ENCODE peak calls at places on chromosome X, in nine cellular contexts. U is ovary, N is OCI-LY7, P is fibroblast of mammary gland, Q is AG09319, Y is A549, S is tibial nerve, J is bronchial epithelial cell, D is keratinocyte. V is an unnamed sample.

GRCh38 chrX:21996872-21997271 is 35.3 kb upstream of the PHEX start:
- DNase-seq in U (no peak), N (no peak), P (peak), Q (no peak), Y (no peak), S (no peak), J (peak), D (no peak), V (peak)

GRCh38 chrX:24301060-24301459 is 12.8 kb downstream of the SUPT20HL2 start:
- DNase-seq in U (no peak), N (no peak), P (peak), Q (no peak), Y (no peak), S (no peak), J (peak), D (no peak), V (no peak)

GRCh38 chrX:41982966-41983365 is 59.6 kb upstream of the CASK start:
- DNase-seq in U (no peak), N (peak), P (no peak), Q (no peak), Y (no peak), S (no peak), J (no peak), D (no peak), V (no peak)

GRCh38 chrX:26922278-26922677 is 540.9 kb downstream of the PPP4R3C start:
- DNase-seq in U (no peak), N (no peak), P (peak), Q (no peak), Y (no peak), S (no peak), J (peak), D (no peak), V (peak)

GRCh38 chrX:1486177-1486576 is 33.5 kb upstream of the ASMTL start:
- DNase-seq in U (no peak), N (no peak), P (no peak), Q (no peak), Y (no peak), S (no peak), J (no peak), D (no peak), V (no peak)

GRCh38 chrX:23668335-23668734 is 1.0 kb downstream of the PRDX4 start:
- DNase-seq in U (no peak), N (no peak), P (no peak), Q (no peak), Y (no peak), S (no peak), J (no peak), D (no peak), V (peak)

GRCh38 chrX:8738588-8739189 is 6.8 kb upstream of the ANOS1 start:
- DNase-seq in U (peak), N (peak), P (peak), Q (no peak), Y (no peak), S (peak), J (no peak), D (no peak), V (peak)

GRCh38 chrX:43065978-43066377 is 288.0 kb upstream of the PPP1R2C start:
- DNase-seq in U (no peak), N (no peak), P (no peak), Q (no peak), Y (no peak), S (no peak), J (no peak), D (no peak), V (no peak)

GRCh38 chrX:13074297-13075262 is 30.2 kb upstream of the FAM9C start:
- DNase-seq in U (no peak), N (peak), P (no peak), Q (no peak), Y (no peak), S (no peak), J (no peak), D (no peak), V (no peak)

GRCh38 chrX:64204252-64204651 is 1.3 kb downstream of the AMER1 start:
- DNase-seq in U (peak), N (no peak), P (peak), Q (no peak), Y (no peak), S (peak), J (no peak), D (no peak), V (no peak)

GRCh38 chrX:2486476-2487133 is 14.2 kb downstream of the DHRSX start:
- DNase-seq in U (no peak), N (no peak), P (no peak), Q (no peak), Y (no peak), S (no peak), J (no peak), D (no peak), V (no peak)

GRCh38 chrX:108309144-108309543 is 129.1 kb downstream of the COL4A6 start:
- DNase-seq in U (no peak), N (no peak), P (no peak), Q (no peak), Y (peak), S (no peak), J (peak), D (no peak), V (no peak)

GRCh38 chrX:17550011-17550410 is 175.0 kb downstream of the NHS start:
- DNase-seq in U (no peak), N (no peak), P (no peak), Q (no peak), Y (no peak), S (no peak), J (peak), D (no peak), V (no peak)

GRCh38 chrX:46770817-46771163 is 11.9 kb upstream of the SLC9A7 start:
- DNase-seq in U (no peak), N (no peak), P (peak), Q (peak), Y (no peak), S (no peak), J (peak), D (no peak), V (peak)

GRCh38 chrX:20974326-20974725 is 399.9 kb upstream of the CNKSR2 start:
- DNase-seq in U (no peak), N (no peak), P (peak), Q (no peak), Y (no peak), S (no peak), J (peak), D (no peak), V (peak)

GRCh38 chrX:41634284-41634683 is 54.5 kb upstream of the GPR34 start:
- DNase-seq in U (no peak), N (no peak), P (peak), Q (no peak), Y (no peak), S (no peak), J (no peak), D (no peak), V (peak)

GRCh38 chrX:129523076-129524055 is at the start of gene SMARCA1:
- DNase-seq in U (peak), N (no peak), P (peak), Q (peak), Y (peak), S (peak), J (no peak), D (no peak), V (no peak)

GRCh38 chrX:103919336-103919682 is 43.1 kb upstream of the TMSB15B start:
- DNase-seq in U (no peak), N (peak), P (peak), Q (no peak), Y (peak), S (no peak), J (peak), D (no peak), V (peak)

GRCh38 chrX:44945736-44946135 is 72.7 kb downstream of the KDM6A start:
- DNase-seq in U (no peak), N (peak), P (no peak), Q (no peak), Y (no peak), S (no peak), J (no peak), D (no peak), V (peak)
- TF ChIP-seq CTCF in U (no peak), N (peak), P (peak), Q (no peak), Y (no peak), S (no peak), J (no peak), D (peak), V (no peak)

GRCh38 chrX:136199365-136199764 is 51.8 kb downstream of the MAP7D3 start:
- DNase-seq in U (no peak), N (no peak), P (peak), Q (no peak), Y (no peak), S (no peak), J (peak), D (no peak), V (peak)

GRCh38 chrX:136201601-136202000 is 49.6 kb downstream of the MAP7D3 start:
- DNase-seq in U (no peak), N (no peak), P (no peak), Q (no peak), Y (no peak), S (no peak), J (no peak), D (no peak), V (no peak)

GRCh38 chrX:136202889-136203288 is 48.3 kb downstream of the MAP7D3 start:
- DNase-seq in U (no peak), N (no peak), P (peak), Q (peak), Y (no peak), S (no peak), J (no peak), D (no peak), V (peak)

GRCh38 chrX:136198678-136199243 is 51.4 kb downstream of the FHL1 start:
- DNase-seq in U (no peak), N (no peak), P (peak), Q (no peak), Y (no peak), S (no peak), J (no peak), D (no peak), V (no peak)

DNA sequence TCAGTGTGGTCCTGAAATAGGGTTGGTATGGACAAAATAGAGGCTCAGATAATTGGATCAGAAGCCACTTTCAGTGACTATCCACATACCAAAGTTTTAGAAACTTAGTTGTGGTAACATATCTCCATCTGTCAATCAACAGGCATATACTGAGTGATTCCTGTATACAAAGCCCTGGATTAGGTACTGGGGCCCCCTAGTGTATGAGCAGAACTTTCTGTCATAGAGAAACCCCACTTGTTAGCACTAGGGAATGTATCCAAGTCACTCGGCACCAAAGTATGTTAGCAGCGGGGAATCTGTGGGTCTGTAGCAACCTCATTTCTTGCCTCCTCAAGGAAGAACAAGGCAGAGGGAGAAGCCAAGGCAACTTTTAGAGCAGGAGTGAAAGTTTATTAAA is 50.7 kb downstream of the MAP7D3 start:
- DNase-seq in U (no peak), N (peak), P (peak), Q (no peak), Y (peak), S (no peak), J (no peak), D (no peak), V (peak)
- TF ChIP-seq CTCF in U (no peak), N (peak), P (peak), Q (peak), Y (peak), S (peak), J (peak), D (no peak), V (peak)

DNA sequence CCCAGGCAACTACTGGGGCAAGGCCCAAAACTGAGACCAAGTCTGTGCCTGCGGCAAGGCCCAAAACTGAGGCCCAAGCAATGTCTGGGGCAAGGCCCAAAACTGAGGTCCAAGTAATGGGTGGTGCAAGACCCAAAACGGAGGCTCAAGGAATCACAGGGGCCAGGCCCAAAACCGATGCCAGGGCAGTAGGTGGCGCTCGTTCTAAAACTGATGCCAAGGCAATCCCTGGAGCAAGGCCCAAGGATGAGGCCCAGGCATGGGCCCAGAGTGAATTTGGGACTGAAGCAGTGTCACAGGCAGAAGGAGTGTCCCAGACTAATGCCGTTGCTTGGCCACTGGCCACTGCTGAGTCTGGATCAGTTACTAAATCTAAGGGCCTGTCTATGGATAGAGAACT is 2.7 kb downstream of the GPRASP2 start:
- DNase-seq in U (no peak), N (no peak), P (peak), Q (no peak), Y (no peak), S (no peak), J (no peak), D (no peak), V (no peak)
- TF ChIP-seq CTCF in U (no peak), N (no peak), P (peak), Q (no peak), Y (no peak), S (no peak), J (no peak), D (peak), V (no peak)

GRCh38 chrX:40485973-40486372 is 94.8 kb upstream of the ATP6AP2 start:
- DNase-seq in U (no peak), N (no peak), P (no peak), Q (no peak), Y (no peak), S (no peak), J (no peak), D (no peak), V (no peak)
- TF ChIP-seq CTCF in U (no peak), N (no peak), P (no peak), Q (no peak), Y (no peak), S (no peak), J (no peak), D (no peak), V (no peak)

GRCh38 chrX:149511081-149511480 is 6.0 kb upstream of the IDS start:
- DNase-seq in U (no peak), N (no peak), P (peak), Q (no peak), Y (no peak), S (no peak), J (peak), D (no peak), V (no peak)

GRCh38 chrX:149513713-149514427 is 8.8 kb upstream of the IDS start:
- DNase-seq in U (no peak), N (no peak), P (peak), Q (no peak), Y (no peak), S (no peak), J (no peak), D (no peak), V (no peak)

GRCh38 chrX:149510386-149510785 is 5.3 kb upstream of the IDS start:
- DNase-seq in U (no peak), N (no peak), P (peak), Q (no peak), Y (no peak), S (no peak), J (peak), D (no peak), V (no peak)

GRCh38 chrX:149515954-149516602 is 11.0 kb upstream of the IDS start:
- DNase-seq in U (no peak), N (no peak), P (no peak), Q (no peak), Y (no peak), S (no peak), J (no peak), D (no peak), V (no peak)

DNA sequence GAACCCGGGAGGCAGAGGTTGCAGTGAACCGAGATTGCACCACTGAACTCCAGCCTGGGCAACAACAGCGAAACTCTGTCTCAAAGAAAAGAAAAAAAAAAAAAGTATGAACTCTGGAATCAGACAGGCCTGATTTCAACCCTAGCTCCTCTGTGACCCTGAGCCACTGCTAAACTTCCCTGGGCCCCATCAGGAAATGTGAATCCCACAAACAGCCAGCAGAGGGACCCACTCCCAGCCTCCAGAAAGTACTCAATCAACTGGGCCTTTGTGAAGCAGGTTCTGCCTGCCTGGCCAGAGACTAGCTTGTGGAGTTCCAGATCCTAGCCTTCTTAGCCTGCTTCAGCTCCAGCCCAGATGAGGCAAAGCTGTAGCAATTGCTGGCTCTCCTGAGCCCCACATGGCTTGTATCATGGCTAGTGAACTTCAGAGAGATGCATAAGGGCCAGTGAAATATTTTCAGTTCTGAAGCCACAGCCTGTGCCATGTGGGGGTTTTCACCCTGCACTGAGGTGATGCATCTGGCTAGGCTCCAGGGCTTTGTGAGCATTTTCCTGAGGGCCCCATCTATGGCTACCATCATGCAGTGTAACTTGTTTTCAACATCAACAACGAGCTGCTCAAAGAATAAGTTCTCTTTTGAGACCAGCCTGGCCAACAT is 7.2 kb upstream of the IDS start:
- DNase-seq in U (no peak), N (peak), P (peak), Q (no peak), Y (peak), S (no peak), J (peak), D (no peak), V (peak)
- TF ChIP-seq CTCF in U (no peak), N (peak), P (peak), Q (peak), Y (peak), S (peak), J (peak), D (peak), V (peak)

GRCh38 chrX:5876984-5877655 is 351.5 kb downstream of the NLGN4X start:
- DNase-seq in U (no peak), N (peak), P (peak), Q (no peak), Y (peak), S (no peak), J (peak), D (no peak), V (no peak)
- TF ChIP-seq CTCF in U (no peak), N (peak), P (peak), Q (peak), Y (peak), S (no peak), J (no peak), D (no peak), V (peak)

DNA sequence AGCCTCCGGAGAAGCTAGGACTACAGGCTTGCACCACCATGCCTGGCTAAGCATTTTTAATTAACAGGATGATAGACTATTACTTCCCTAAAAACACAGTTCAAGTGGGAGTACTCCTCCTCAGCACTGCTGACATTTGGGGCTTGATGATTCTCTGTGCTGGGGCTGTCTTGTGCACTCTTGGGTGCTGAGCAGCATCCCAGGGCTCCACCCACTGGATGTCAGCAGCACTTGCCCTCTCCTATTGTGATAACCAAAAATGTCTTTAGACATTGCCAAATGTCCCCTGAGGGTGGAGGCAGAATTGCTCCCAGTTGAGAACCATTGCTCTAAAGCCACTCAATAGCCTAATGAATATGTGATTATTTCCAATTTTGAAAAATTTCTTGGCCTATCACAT is 60.4 kb downstream of the CLCN4 start:
- DNase-seq in U (no peak), N (peak), P (no peak), Q (no peak), Y (no peak), S (no peak), J (no peak), D (no peak), V (no peak)
- TF ChIP-seq CTCF in U (no peak), N (peak), P (no peak), Q (no peak), Y (no peak), S (no peak), J (no peak), D (no peak), V (no peak)

GRCh38 chrX:38768079-38768478 is 33.2 kb upstream of the MID1IP1 start:
- DNase-seq in U (no peak), N (peak), P (peak), Q (peak), Y (no peak), S (no peak), J (peak), D (no peak), V (peak)
- TF ChIP-seq CTCF in U (peak), N (peak), P (peak), Q (peak), Y (peak), S (peak), J (peak), D (peak), V (peak)

V was measured in MCF 10A.